ENCODE peak calls at places on chromosome 1, in six cellular contexts. One of them, this sample, is unnamed.

GRCh38 chr1:162590101-162590500 is 28.6 kb downstream of the UAP1 start:
- DNase-seq in AG10803: no peak
- DNase-seq in effector CD4-positive, alpha-beta T cell: no peak
- DNase-seq in GM04503: no peak
- DNase-seq in T47D: no peak
- DNase-seq in CD4-positive, alpha-beta T cell: no peak
- DNase-seq in this sample: no peak

GRCh38 chr1:57162607-57163235 is 196.9 kb upstream of the C8B start:
- DNase-seq in T47D: no peak
- DNase-seq in AG10803: peak
- DNase-seq in effector CD4-positive, alpha-beta T cell: no peak
- DNase-seq in GM04503: no peak
- DNase-seq in CD4-positive, alpha-beta T cell: no peak
- DNase-seq in this sample: no peak

GRCh38 chr1:181482521-181483083 is 715 bp upstream of the CACNA1E start:
- DNase-seq in CD4-positive, alpha-beta T cell: no peak
- DNase-seq in AG10803: peak
- DNase-seq in T47D: peak
- DNase-seq in effector CD4-positive, alpha-beta T cell: no peak
- DNase-seq in GM04503: no peak
- DNase-seq in this sample: no peak

GRCh38 chr1:21280011-21280471 is 10.2 kb downstream of the ECE1 start:
- DNase-seq in T47D: no peak
- DNase-seq in AG10803: peak
- DNase-seq in CD4-positive, alpha-beta T cell: no peak
- DNase-seq in effector CD4-positive, alpha-beta T cell: no peak
- DNase-seq in GM04503: no peak
- DNase-seq in this sample: no peak

GRCh38 chr1:223492044-223492443 is 98.8 kb downstream of the CCDC185 start:
- DNase-seq in CD4-positive, alpha-beta T cell: no peak
- DNase-seq in GM04503: no peak
- DNase-seq in T47D: no peak
- DNase-seq in effector CD4-positive, alpha-beta T cell: no peak
- DNase-seq in AG10803: no peak
- DNase-seq in this sample: no peak

GRCh38 chr1:39567302-39567701 is 9.3 kb downstream of the PABPC4 start:
- DNase-seq in effector CD4-positive, alpha-beta T cell: no peak
- DNase-seq in AG10803: no peak
- DNase-seq in T47D: no peak
- DNase-seq in CD4-positive, alpha-beta T cell: no peak
- DNase-seq in GM04503: no peak
- DNase-seq in this sample: no peak

GRCh38 chr1:239224100-239224499 is 162.3 kb upstream of the CHRM3 start:
- DNase-seq in T47D: no peak
- DNase-seq in effector CD4-positive, alpha-beta T cell: no peak
- DNase-seq in CD4-positive, alpha-beta T cell: no peak
- DNase-seq in GM04503: no peak
- DNase-seq in AG10803: no peak
- DNase-seq in this sample: no peak

GRCh38 chr1:202069670-202070069 is 53.0 kb upstream of the GPR37L1 start:
- DNase-seq in effector CD4-positive, alpha-beta T cell: no peak
- DNase-seq in CD4-positive, alpha-beta T cell: no peak
- DNase-seq in AG10803: no peak
- DNase-seq in GM04503: no peak
- DNase-seq in T47D: no peak
- DNase-seq in this sample: no peak

GRCh38 chr1:222994506-222995229 is 148.4 kb downstream of the TLR5 start:
- DNase-seq in GM04503: peak
- DNase-seq in T47D: no peak
- DNase-seq in effector CD4-positive, alpha-beta T cell: no peak
- DNase-seq in AG10803: peak
- DNase-seq in CD4-positive, alpha-beta T cell: no peak
- DNase-seq in this sample: no peak

GRCh38 chr1:173562813-173563212 is 40.1 kb downstream of the SLC9C2 start:
- DNase-seq in T47D: no peak
- DNase-seq in AG10803: no peak
- DNase-seq in GM04503: no peak
- DNase-seq in CD4-positive, alpha-beta T cell: no peak
- DNase-seq in effector CD4-positive, alpha-beta T cell: no peak
- DNase-seq in this sample: peak